ENCODE peak calls at places on chromosomes 3 and 15, in ten cellular contexts. Y is spleen, U is lower leg skin, N is adrenal gland, T is hepatocyte, M is neural progenitor cell, D is HL-60, R is SK-N-SH, G is left lung, O is right lobe of liver. V is an unnamed sample.
A peak's percentile ranks its signal among the peaks of the same experiment; 100 is the strongest.

GRCh38 chr3:18445421-18446066 is 20.4 kb upstream of the SATB1 start:
- DNase-seq in Y (peak; percentile 90), U (no peak), N (no peak), T (peak; percentile 18), M (peak; percentile 27), D (peak; percentile 67), R (peak; percentile 70), G (peak; percentile 33), O (no peak), V (peak; percentile 73)

GRCh38 chr3:12289562-12289961 is 692 bp downstream of the PPARG start:
- DNase-seq in Y (no peak), U (no peak), N (no peak), T (no peak), M (no peak), D (no peak), R (no peak), G (no peak), O (no peak), V (no peak)

GRCh38 chr3:196995646-196996355 is 27.2 kb upstream of the PIGZ start:
- DNase-seq in Y (peak; percentile 51), U (no peak), N (no peak), T (no peak), M (no peak), D (no peak), R (no peak), G (no peak), O (peak; percentile 5), V (no peak)

GRCh38 chr15:67183443-67184169 is 70.9 kb downstream of the AAGAB start:
- DNase-seq in Y (no peak), U (no peak), N (no peak), T (no peak), M (no peak), D (no peak), R (no peak), G (no peak), O (no peak), V (no peak)

GRCh38 chr3:43583481-43583880 is 38.3 kb downstream of the ANO10 start:
- DNase-seq in Y (no peak), U (no peak), N (no peak), T (no peak), M (no peak), D (no peak), R (peak; percentile 8), G (no peak), O (no peak), V (no peak)

GRCh38 chr3:174955513-174956001 is 96.4 kb downstream of the NAALADL2 start:
- DNase-seq in Y (no peak), U (peak; percentile 23), N (no peak), T (peak; percentile 28), M (no peak), D (no peak), R (no peak), G (no peak), O (no peak), V (no peak)

GRCh38 chr3:33377931-33378330 is 62.3 kb downstream of the UBP1 start:
- DNase-seq in Y (no peak), U (no peak), N (no peak), T (no peak), M (no peak), D (no peak), R (no peak), G (no peak), O (no peak), V (no peak)

GRCh38 chr15:47293763-47294162 is 423.5 kb upstream of the SEMA6D start:
- DNase-seq in Y (no peak), U (peak; percentile 74), N (no peak), T (peak; percentile 70), M (peak; percentile 40), D (no peak), R (no peak), G (peak; percentile 74), O (peak; percentile 37), V (peak; percentile 32)

GRCh38 chr15:59349715-59350420 is 22.8 kb downstream of the MYO1E start:
- DNase-seq in Y (no peak), U (peak; percentile 29), N (peak; percentile 60), T (peak; percentile 76), M (no peak), D (no peak), R (peak; percentile 24), G (peak; percentile 48), O (no peak), V (no peak)

GRCh38 chr3:144683065-144683464 is 711.4 kb downstream of the DIPK2A start:
- DNase-seq in Y (no peak), U (no peak), N (no peak), T (no peak), M (no peak), D (no peak), R (no peak), G (no peak), O (no peak), V (no peak)

GRCh38 chr3:144692488-144692887 is 720.9 kb downstream of the DIPK2A start:
- DNase-seq in Y (no peak), U (no peak), N (no peak), T (no peak), M (no peak), D (no peak), R (no peak), G (no peak), O (no peak), V (no peak)

GRCh38 chr3:144687862-144688261 is 716.2 kb downstream of the DIPK2A start:
- DNase-seq in Y (no peak), U (no peak), N (no peak), T (no peak), M (peak; percentile 51), D (no peak), R (peak; percentile 0), G (no peak), O (no peak), V (no peak)
- TF ChIP-seq CTCF in Y (no peak), U (no peak), N (no peak), T (no peak), M (peak; percentile 47), D (no peak), R (peak; percentile 42), G (no peak), O (no peak), V (no peak)

DNA sequence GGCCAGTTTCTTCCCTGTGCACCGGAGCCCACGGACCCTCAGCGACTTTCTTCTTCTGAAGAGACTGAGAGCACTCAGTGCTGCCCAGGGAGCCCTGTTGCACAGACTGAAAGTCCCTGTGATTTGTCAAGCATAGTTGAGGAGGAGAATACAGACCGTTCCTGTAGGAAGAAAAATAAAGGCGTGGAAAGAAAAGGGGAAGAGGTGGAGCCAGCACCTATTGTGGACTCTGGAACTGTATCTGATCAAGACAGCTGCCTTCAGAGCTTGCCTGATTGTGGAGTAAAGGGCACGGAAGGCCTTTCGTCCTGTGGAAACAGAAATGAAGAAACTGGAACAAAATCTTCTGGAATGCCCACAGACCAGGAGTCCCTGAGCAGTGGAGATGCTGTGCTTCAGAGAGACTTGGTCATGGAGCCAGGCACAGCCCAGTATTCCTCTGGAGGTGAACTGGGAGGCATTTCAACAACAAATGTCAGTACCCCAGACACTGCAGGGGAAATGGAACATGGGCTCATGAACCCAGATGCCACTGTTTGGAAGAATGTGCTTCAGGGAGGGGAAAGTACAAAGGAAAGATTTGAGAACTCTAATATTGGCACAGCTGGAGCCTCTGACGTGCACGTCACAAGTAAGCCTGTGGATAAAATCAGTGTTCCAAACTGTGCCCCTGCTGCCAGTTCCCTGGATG is 198.8 kb downstream of the AKAP13 start:
- DNase-seq in Y (no peak), U (no peak), N (peak; percentile 38), T (peak; percentile 69), M (no peak), D (peak; percentile 47), R (no peak), G (no peak), O (no peak), V (peak; percentile 87)
- H3K4me3 ChIP-seq in Y (no peak overlapping the region), U (no peak overlapping the region), N (no peak overlapping the region), T (no peak overlapping the region), M (no peak overlapping the region), D (no peak overlapping the region), R (no peak overlapping the region), G (no peak overlapping the region), O (peak overlapping the region; percentile 8), V (no peak overlapping the region)

GRCh38 chr3:194462936-194463335 is 23.9 kb downstream of the ATP13A3 start:
- DNase-seq in Y (no peak), U (no peak), N (no peak), T (no peak), M (no peak), D (no peak), R (no peak), G (no peak), O (no peak), V (no peak)

GRCh38 chr3:194455481-194455880 is 31.3 kb downstream of the ATP13A3 start:
- DNase-seq in Y (no peak), U (no peak), N (no peak), T (no peak), M (no peak), D (no peak), R (no peak), G (no peak), O (no peak), V (no peak)

GRCh38 chr3:194458122-194458521 is 28.7 kb downstream of the ATP13A3 start:
- DNase-seq in Y (no peak), U (no peak), N (no peak), T (no peak), M (no peak), D (no peak), R (no peak), G (no peak), O (no peak), V (no peak)
- TF ChIP-seq CTCF in Y (no peak), U (no peak), N (no peak), T (no peak), M (peak; percentile 5), D (no peak), R (peak; percentile 58), G (no peak), O (no peak), V (no peak)

DNA sequence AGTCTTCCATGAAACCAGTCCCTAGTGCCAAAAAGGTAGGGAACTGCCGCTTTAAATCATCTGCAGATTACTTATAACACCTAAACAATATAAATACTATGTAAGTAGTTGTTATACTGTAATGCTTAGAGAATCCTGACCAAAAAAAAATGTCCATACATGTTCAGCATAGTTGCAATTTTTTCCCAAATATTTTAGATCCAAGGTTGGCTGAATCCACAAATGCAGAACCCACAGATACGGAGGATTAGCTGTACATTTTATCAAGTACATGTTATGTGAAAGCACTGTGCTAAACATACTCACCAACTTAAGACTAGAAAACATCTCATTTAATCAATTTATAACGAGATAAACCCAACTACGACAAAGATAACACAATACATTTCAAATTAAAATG is 9.3 kb downstream of the MSL2 start:
- DNase-seq in Y (no peak), U (no peak), N (no peak), T (no peak), M (no peak), D (no peak), R (no peak), G (no peak), O (no peak), V (no peak)
- H3K4me3 ChIP-seq in Y (no peak overlapping the region), U (no peak overlapping the region), N (no peak overlapping the region), T (no peak overlapping the region), M (no peak overlapping the region), D (no peak overlapping the region), R (no peak overlapping the region), G (no peak overlapping the region), O (no peak overlapping the region), V (no peak overlapping the region)

V was measured in mucosa of descending colon.